ENCODE peak calls at places on chromosomes 1 and 21, in four cellular contexts. R, G, N and F are unnamed samples.

GRCh38 chr1:248926401-248927182 is 20.6 kb downstream of the PGBD2 start:
- DNase-seq in G (no peak), R (no peak), N (peak), F (no peak)

GRCh38 chr21:36255650-36256047 is 64.3 kb upstream of the MORC3 start:
- DNase-seq in N (no peak), R (peak), G (no peak), F (no peak)

GRCh38 chr1:71093938-71094337 is 13.1 kb upstream of the ZRANB2 start:
- DNase-seq in R (no peak), N (peak), G (no peak), F (no peak)

GRCh38 chr1:106222415-106222814 is 834.1 kb upstream of the PRMT6 start:
- DNase-seq in N (no peak), R (no peak), G (no peak), F (no peak)

GRCh38 chr21:40422851-40423635 is 423.9 kb downstream of the DSCAM start:
- DNase-seq in R (no peak), N (no peak), G (no peak), F (no peak)

GRCh38 chr1:183281039-183281438 is 95.0 kb downstream of the LAMC2 start:
- DNase-seq in N (no peak), G (no peak), R (no peak), F (no peak)

GRCh38 chr1:76170522-76170921 is 96.0 kb downstream of the ST6GALNAC3 start:
- DNase-seq in N (no peak), G (no peak), R (no peak), F (no peak)

GRCh38 chr1:119768778-119769177 is at the start of gene HMGCS2:
- DNase-seq in R (no peak), N (no peak), G (no peak), F (no peak)

GRCh38 chr1:47216278-47217059 is 15.6 kb downstream of the TAL1 start:
- DNase-seq in N (no peak), G (peak), R (no peak), F (no peak)

GRCh38 chr1:161160763-161161162 is 1.5 kb downstream of the USP21 start:
- DNase-seq in R (no peak), G (no peak), N (no peak), F (no peak)

GRCh38 chr1:115837762-115838421 is 3.0 kb downstream of the NHLH2 start:
- DNase-seq in N (no peak), G (no peak), R (no peak), F (peak)

GRCh38 chr1:44775930-44776748 is 799 bp downstream of the RPS8 start:
- DNase-seq in N (peak), G (no peak), R (no peak), F (no peak)

GRCh38 chr1:159211331-159212136 is 6.9 kb downstream of the ACKR1 start:
- DNase-seq in R (no peak), G (peak), N (peak), F (peak)

GRCh38 chr1:184513966-184514365 is 127.1 kb downstream of the C1orf21 start:
- DNase-seq in R (no peak), N (no peak), G (no peak), F (no peak)

GRCh38 chr1:165375623-165376022 is 19.1 kb upstream of the LMX1A start:
- DNase-seq in G (no peak), N (no peak), R (no peak), F (no peak)

GRCh38 chr1:112937070-112937469 is 18.9 kb downstream of the SLC16A1 start:
- DNase-seq in N (no peak), R (no peak), G (no peak), F (no peak)

GRCh38 chr1:152907686-152908601 is at the start of gene IVL:
- DNase-seq in R (peak), G (no peak), N (no peak), F (no peak)

GRCh38 chr1:37465596-37466517 is 8.5 kb upstream of the ZC3H12A start:
- DNase-seq in R (no peak), G (no peak), N (no peak), F (no peak)

GRCh38 chr1:89261926-89262540 is 10.6 kb downstream of the GBP5 start:
- DNase-seq in R (no peak), G (no peak), N (no peak), F (no peak)

GRCh38 chr1:214364335-214364734 is 83.4 kb downstream of the SMYD2 start:
- DNase-seq in R (no peak), G (no peak), N (no peak), F (no peak)

GRCh38 chr1:50562106-50562505 is 138.9 kb upstream of the DMRTA2 start:
- DNase-seq in R (no peak), G (no peak), N (no peak), F (no peak)

GRCh38 chr1:180778782-180779398 is 133.8 kb upstream of the KIAA1614 start:
- DNase-seq in G (peak), R (no peak), N (peak), F (peak)
- TF ChIP-seq NR2C2 in G (no peak), R (no peak), N (no peak), F (no peak)

GRCh38 chr1:229952135-229952534 is 114.9 kb upstream of the GALNT2 start:
- DNase-seq in R (no peak), G (no peak), N (no peak), F (no peak)

GRCh38 chr1:229949500-229949899 is 117.5 kb upstream of the GALNT2 start:
- DNase-seq in N (no peak), G (no peak), R (no peak), F (no peak)

GRCh38 chr1:229947968-229948367 is 119.1 kb upstream of the GALNT2 start:
- DNase-seq in G (no peak), N (no peak), R (no peak), F (no peak)

GRCh38 chr1:229950908-229951307 is 116.1 kb upstream of the GALNT2 start:
- DNase-seq in R (no peak), G (no peak), N (no peak), F (no peak)

DNA sequence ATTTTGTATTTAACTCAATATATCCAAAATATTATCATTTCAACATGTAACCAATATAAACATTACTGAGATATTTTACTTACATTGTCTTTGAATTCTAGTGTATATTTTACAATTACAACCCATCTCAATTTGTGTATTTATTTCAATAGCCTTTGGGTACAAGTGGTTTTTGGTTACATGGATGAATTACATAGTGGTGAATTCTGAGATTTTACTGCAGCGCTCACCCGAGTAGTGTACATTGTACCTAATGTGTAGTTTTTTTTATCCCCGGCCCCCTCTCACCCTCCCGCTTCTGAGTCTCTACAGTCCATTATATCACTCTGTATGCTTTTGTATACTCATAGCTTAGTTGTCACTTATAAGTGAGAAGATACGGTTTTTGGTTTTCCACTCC is 117.0 kb upstream of the GALNT2 start:
- DNase-seq in G (no peak), N (no peak), R (no peak), F (no peak)
- TF ChIP-seq ETV6 in G (no peak), N (no peak), R (no peak), F (no peak)

GRCh38 chr1:57012280-57012679 is 46.5 kb upstream of the C8B start:
- DNase-seq in N (no peak), R (no peak), G (no peak), F (no peak)

GRCh38 chr1:57015071-57015470 is 49.3 kb upstream of the C8B start:
- DNase-seq in R (no peak), N (no peak), G (no peak), F (no peak)

GRCh38 chr1:57010511-57010910 is 44.7 kb upstream of the C8B start:
- DNase-seq in G (no peak), N (no peak), R (no peak), F (no peak)

GRCh38 chr1:57017201-57017600 is 51.4 kb upstream of the C8B start:
- DNase-seq in G (peak), N (no peak), R (no peak), F (no peak)

GRCh38 chr1:57013522-57013921 is 47.7 kb upstream of the C8B start:
- DNase-seq in G (no peak), N (no peak), R (no peak), F (no peak)
- TF ChIP-seq ATF3 in G (no peak), N (no peak), R (no peak), F (no peak)

GRCh38 chr1:77796695-77797405 is 17.4 kb downstream of the MIGA1 start:
- DNase-seq in N (peak), R (no peak), G (peak), F (no peak)

GRCh38 chr1:77794550-77794949 is 15.1 kb downstream of the MIGA1 start:
- DNase-seq in R (no peak), G (no peak), N (no peak), F (no peak)

GRCh38 chr1:77803371-77803770 is 23.9 kb downstream of the MIGA1 start:
- DNase-seq in G (no peak), R (no peak), N (no peak), F (no peak)

GRCh38 chr1:77802026-77802425 is 22.6 kb downstream of the MIGA1 start:
- DNase-seq in G (no peak), N (no peak), R (no peak), F (no peak)

GRCh38 chr1:77797991-77798390 is 18.5 kb downstream of the MIGA1 start:
- DNase-seq in N (no peak), G (no peak), R (no peak), F (no peak)
- TF ChIP-seq NR2C2 in N (no peak), G (no peak), R (no peak), F (no peak)

DNA sequence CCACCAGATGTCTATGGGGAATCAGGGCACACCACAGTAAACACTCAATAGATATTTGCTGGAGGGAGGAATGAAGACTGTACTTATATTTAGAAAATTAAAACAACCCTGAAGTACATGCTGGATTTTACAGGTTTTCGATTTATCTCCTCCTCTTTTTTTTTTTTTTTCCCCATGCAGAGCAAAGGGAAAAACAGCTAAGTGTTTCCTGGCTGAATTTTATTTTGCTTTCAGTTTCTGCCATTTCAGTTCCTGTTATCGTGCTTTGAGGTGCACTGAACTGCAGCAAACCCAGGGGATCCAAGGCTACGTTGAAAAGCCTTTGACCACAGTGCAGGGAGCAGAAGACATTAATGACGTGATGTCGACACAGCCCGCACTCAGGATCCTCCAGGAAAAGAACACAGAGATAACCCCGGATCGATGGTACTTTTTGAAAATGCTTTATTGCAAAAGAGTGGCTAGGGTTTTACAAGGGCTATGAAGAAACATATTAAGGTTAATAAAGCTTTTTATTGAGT is 35.9 kb upstream of the CNN3 start:
- DNase-seq in R (peak), G (peak), N (peak), F (no peak)
- TF ChIP-seq ETV6 in R (peak), G (no peak), N (no peak), F (no peak)

DNA sequence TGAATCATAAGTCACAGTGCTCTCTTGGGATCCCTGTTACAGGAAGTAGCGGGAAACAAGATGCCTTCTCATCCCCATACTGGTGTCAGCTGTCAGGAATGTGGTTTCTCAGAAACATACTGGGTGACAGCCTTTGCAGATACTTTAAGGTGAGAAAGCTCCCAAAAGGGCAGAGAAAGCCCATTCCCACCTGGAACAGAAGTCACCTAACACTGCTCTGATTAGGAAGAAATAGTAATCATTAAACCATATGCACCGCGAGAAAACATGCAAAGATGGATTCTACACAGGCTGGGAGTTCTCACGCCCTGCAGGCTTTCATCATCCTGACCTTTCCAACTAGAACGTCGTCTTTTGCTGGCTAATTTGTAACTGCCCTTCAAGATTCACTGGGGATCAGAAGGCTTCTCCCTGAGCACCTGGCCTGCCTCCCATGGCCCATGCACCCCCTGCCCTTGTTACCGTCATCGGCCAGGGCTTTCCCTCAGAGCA is 46.2 kb upstream of the SLC44A3 start:
- DNase-seq in G (peak), R (no peak), N (no peak), F (no peak)
- TF ChIP-seq ATF3 in G (no peak), R (no peak), N (no peak), F (no peak)